ENCODE peak calls at places on chromosomes 2 and 18, in nine cellular contexts. M is CD14-positive monocyte, D is retinal pigment epithelial cell, U is endothelial cell, I is AG10803, H is cardiac muscle cell, R is osteocyte, W is left ventricle myocardium inferior, N is RWPE2. J is an unnamed sample.

GRCh38 chr2:29627366-29627765 is 294.0 kb downstream of the ALK start:
- DNase-seq in M (no peak), D (no peak), U (no peak), I (peak; percentile 61), H (no peak), R (no peak), W (no peak), N (no peak), J (no peak)

GRCh38 chr2:120845281-120845680 is 109.6 kb downstream of the GLI2 start:
- DNase-seq in M (no peak), D (no peak), U (no peak), I (peak; percentile 58), H (no peak), R (no peak), W (peak; percentile 75), N (peak; percentile 33), J (no peak)

GRCh38 chr2:176892818-176893217 is 319.8 kb upstream of the HNRNPA3 start:
- DNase-seq in M (no peak), D (no peak), U (no peak), I (no peak), H (no peak), R (no peak), W (no peak), N (no peak), J (no peak)

GRCh38 chr2:120520929-120521912 is 175.3 kb downstream of the INHBB start:
- DNase-seq in M (no peak), D (no peak), U (peak; percentile 68), I (peak; percentile 23), H (peak; percentile 33), R (no peak), W (no peak), N (no peak), J (peak; percentile 61)

GRCh38 chr2:232854082-232854481 is 16.0 kb upstream of the SNORC start:
- DNase-seq in M (no peak), D (peak; percentile 93), U (no peak), I (peak; percentile 51), H (no peak), R (no peak), W (no peak), N (peak; percentile 82), J (no peak)

GRCh38 chr2:227033471-227034148 is 130.4 kb downstream of the COL4A4 start:
- DNase-seq in M (no peak), D (peak; percentile 0), U (peak; percentile 74), I (peak; percentile 54), H (peak; percentile 86), R (no peak), W (no peak), N (no peak), J (peak; percentile 60)

GRCh38 chr18:48249841-48250240 is 159.3 kb downstream of the ZBTB7C start:
- DNase-seq in M (no peak), D (no peak), U (no peak), I (no peak), H (no peak), R (no peak), W (no peak), N (no peak), J (no peak)

GRCh38 chr2:118859157-118859770 is 11.8 kb upstream of the EN1 start:
- DNase-seq in M (no peak), D (no peak), U (no peak), I (no peak), H (no peak), R (no peak), W (no peak), N (no peak), J (no peak)

GRCh38 chr2:45256867-45257641 is 247.8 kb upstream of the SIX2 start:
- DNase-seq in M (no peak), D (no peak), U (no peak), I (no peak), H (no peak), R (no peak), W (no peak), N (no peak), J (no peak)

GRCh38 chr2:172456002-172456401 is 28.6 kb downstream of the ITGA6 start:
- DNase-seq in M (no peak), D (no peak), U (no peak), I (no peak), H (no peak), R (no peak), W (no peak), N (no peak), J (no peak)

GRCh38 chr18:56716692-56717146 is 65.6 kb downstream of the WDR7 start:
- DNase-seq in M (no peak), D (no peak), U (no peak), I (peak; percentile 2), H (no peak), R (no peak), W (no peak), N (no peak), J (no peak)

GRCh38 chr18:8949206-8949605 is 153.3 kb upstream of the NDUFV2 start:
- DNase-seq in M (no peak), D (no peak), U (no peak), I (peak; percentile 83), H (no peak), R (no peak), W (no peak), N (no peak), J (no peak)

GRCh38 chr2:45729753-45730512 is 78.5 kb downstream of the PRKCE start:
- DNase-seq in M (no peak), D (no peak), U (no peak), I (no peak), H (no peak), R (no peak), W (no peak), N (no peak), J (no peak)

GRCh38 chr2:222751238-222751637 is 79.8 kb downstream of the MOGAT1 start:
- DNase-seq in M (no peak), D (no peak), U (no peak), I (no peak), H (no peak), R (no peak), W (no peak), N (no peak), J (no peak)

GRCh38 chr2:121771976-121772742 is 16.7 kb downstream of the TSN start:
- DNase-seq in M (no peak), D (no peak), U (peak; percentile 36), I (peak; percentile 46), H (no peak), R (no peak), W (no peak), N (no peak), J (no peak)

GRCh38 chr2:27914793-27915175 is 24.3 kb downstream of the BABAM2 start:
- DNase-seq in M (no peak), D (no peak), U (no peak), I (no peak), H (no peak), R (no peak), W (no peak), N (no peak), J (no peak)

DNA sequence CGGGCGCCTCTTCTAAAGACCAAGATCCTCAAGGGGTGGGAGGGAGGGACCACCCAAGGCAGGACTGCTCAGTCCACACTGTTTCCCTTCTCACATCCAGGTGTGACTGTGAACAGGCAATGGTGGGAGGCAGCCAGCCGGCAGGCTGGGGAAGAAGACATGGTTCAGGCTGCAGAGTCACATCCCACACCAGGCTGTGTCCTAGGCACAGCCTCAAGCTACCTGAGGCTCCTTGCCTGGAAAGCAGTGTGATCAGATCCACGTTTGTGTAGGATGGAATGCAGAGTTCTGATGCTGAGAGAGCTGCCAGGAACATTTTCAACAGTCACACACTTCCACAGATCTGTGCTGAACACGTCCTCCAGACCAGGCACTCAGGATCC is 16.4 kb downstream of the SLC66A2 start:
- DNase-seq in M (peak; percentile 5), D (no peak), U (no peak), I (no peak), H (no peak), R (no peak), W (no peak), N (no peak), J (no peak)
- TF ChIP-seq CTCF in M (no peak), D (no peak), U (no peak), I (no peak), H (no peak), R (no peak), W (no peak), N (no peak), J (no peak)

GRCh38 chr2:238238766-238239551 is 879 bp downstream of the HES6 start:
- DNase-seq in M (no peak), D (no peak), U (no peak), I (no peak), H (no peak), R (no peak), W (no peak), N (peak; percentile 51), J (no peak)

GRCh38 chr2:238240761-238241711 is 1.2 kb upstream of the HES6 start:
- DNase-seq in M (no peak), D (no peak), U (peak; percentile 52), I (no peak), H (peak; percentile 86), R (no peak), W (peak; percentile 61), N (no peak), J (peak; percentile 72)

GRCh38 chr2:238238311-238238765 is 1.5 kb downstream of the HES6 start:
- DNase-seq in M (no peak), D (no peak), U (no peak), I (no peak), H (no peak), R (no peak), W (no peak), N (peak; percentile 14), J (no peak)

GRCh38 chr2:238239552-238239871 is 326 bp downstream of the HES6 start:
- DNase-seq in M (no peak), D (no peak), U (peak; percentile 38), I (no peak), H (peak; percentile 56), R (no peak), W (no peak), N (peak; percentile 51), J (no peak)

GRCh38 chr2:238239872-238240760 is at the start of gene HES6:
- DNase-seq in M (peak; percentile 82), D (peak; percentile 41), U (peak; percentile 89), I (peak; percentile 80), H (peak; percentile 96), R (peak; percentile 95), W (peak; percentile 90), N (peak; percentile 86), J (peak; percentile 84)
- TF ChIP-seq CTCF in M (no peak), D (no peak), U (no peak), I (no peak), H (no peak), R (no peak), W (no peak), N (peak; percentile 15), J (no peak)

DNA sequence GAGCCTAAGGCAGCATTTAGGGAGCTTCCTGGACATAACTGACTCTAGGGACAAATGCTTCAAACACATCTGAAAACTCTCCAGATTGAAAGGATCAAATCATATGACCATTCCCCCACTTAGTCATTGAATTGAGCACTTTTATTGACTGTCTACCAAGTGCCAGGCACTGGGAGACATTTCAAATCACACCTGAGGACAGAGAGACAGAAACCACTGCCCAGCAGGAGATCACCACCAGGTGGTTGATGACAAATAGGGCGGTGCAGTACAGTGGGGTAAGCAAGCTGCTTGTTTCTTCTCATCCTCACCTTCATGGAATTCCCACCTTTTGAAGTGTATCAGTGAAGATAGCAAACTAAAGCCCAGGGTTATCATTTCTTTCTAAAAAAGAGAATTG is 19.0 kb upstream of the CXCR4 start:
- DNase-seq in M (no peak), D (no peak), U (no peak), I (no peak), H (no peak), R (no peak), W (no peak), N (no peak), J (no peak)
- TF ChIP-seq CTCF in M (no peak), D (peak; percentile 13), U (no peak), I (no peak), H (no peak), R (no peak), W (no peak), N (no peak), J (no peak)

GRCh38 chr18:45850021-45850420 is 24.5 kb downstream of the SIGLEC15 start:
- DNase-seq in M (no peak), D (no peak), U (no peak), I (no peak), H (no peak), R (no peak), W (no peak), N (no peak), J (no peak)
- TF ChIP-seq CTCF in M (no peak), D (peak; percentile 58), U (no peak), I (peak; percentile 40), H (peak; percentile 21), R (peak; percentile 32), W (peak; percentile 33), N (peak; percentile 19), J (peak; percentile 47)

J was measured in neural crest cell.